ENCODE peak calls at places on chromosomes 12 and 14, in seven cellular contexts. S is H1, D is sigmoid colon, E is right lobe of liver, U is GM12878, C is A549, O is heart left ventricle. Z is an unnamed sample.

GRCh38 chr14:23066855-23067744 is 9.8 kb upstream of the CDH24 start:
- DNase-seq in S (no peak), D (no peak), E (no peak), U (no peak), C (no peak), O (no peak), Z (no peak)

GRCh38 chr14:81471062-81471461 is 62.6 kb downstream of the SEL1L start:
- DNase-seq in S (no peak), D (no peak), E (no peak), U (no peak), C (no peak), O (no peak), Z (no peak)

GRCh38 chr12:124007810-124008570 is 35.0 kb downstream of the ZNF664 start:
- DNase-seq in S (no peak), D (no peak), E (peak; percentile 86), U (no peak), C (no peak), O (no peak), Z (no peak)

GRCh38 chr14:102229739-102230092 is 75.2 kb downstream of the MOK start:
- DNase-seq in S (no peak), D (no peak), E (no peak), U (no peak), C (no peak), O (no peak), Z (no peak)

GRCh38 chr14:98173291-98173690 is 1098.7 kb downstream of the BCL11B start:
- DNase-seq in S (no peak), D (no peak), E (no peak), U (no peak), C (no peak), O (no peak), Z (no peak)

GRCh38 chr14:55976619-55977018 is 141.6 kb upstream of the PELI2 start:
- DNase-seq in S (no peak), D (no peak), E (no peak), U (no peak), C (no peak), O (no peak), Z (peak; percentile 8)

GRCh38 chr14:96861568-96862310 is 64.6 kb downstream of the VRK1 start:
- DNase-seq in S (no peak), D (no peak), E (no peak), U (no peak), C (no peak), O (no peak), Z (no peak)

GRCh38 chr12:13390921-13391320 is 194.4 kb downstream of the EMP1 start:
- DNase-seq in S (peak; percentile 26), D (no peak), E (no peak), U (no peak), C (no peak), O (no peak), Z (no peak)

GRCh38 chr14:74611672-74612345 is at the start of gene LTBP2:
- DNase-seq in S (no peak), D (no peak), E (no peak), U (no peak), C (no peak), O (no peak), Z (no peak)

GRCh38 chr14:101072945-101073597 is 169.5 kb upstream of the RTL1 start:
- DNase-seq in S (peak; percentile 59), D (peak; percentile 72), E (peak; percentile 39), U (no peak), C (peak; percentile 97), O (no peak), Z (peak; percentile 84)

GRCh38 chr14:59482471-59483331 is 1.5 kb downstream of the L3HYPDH start:
- DNase-seq in S (no peak), D (no peak), E (peak; percentile 52), U (no peak), C (peak; percentile 56), O (peak; percentile 39), Z (peak; percentile 12)

DNA sequence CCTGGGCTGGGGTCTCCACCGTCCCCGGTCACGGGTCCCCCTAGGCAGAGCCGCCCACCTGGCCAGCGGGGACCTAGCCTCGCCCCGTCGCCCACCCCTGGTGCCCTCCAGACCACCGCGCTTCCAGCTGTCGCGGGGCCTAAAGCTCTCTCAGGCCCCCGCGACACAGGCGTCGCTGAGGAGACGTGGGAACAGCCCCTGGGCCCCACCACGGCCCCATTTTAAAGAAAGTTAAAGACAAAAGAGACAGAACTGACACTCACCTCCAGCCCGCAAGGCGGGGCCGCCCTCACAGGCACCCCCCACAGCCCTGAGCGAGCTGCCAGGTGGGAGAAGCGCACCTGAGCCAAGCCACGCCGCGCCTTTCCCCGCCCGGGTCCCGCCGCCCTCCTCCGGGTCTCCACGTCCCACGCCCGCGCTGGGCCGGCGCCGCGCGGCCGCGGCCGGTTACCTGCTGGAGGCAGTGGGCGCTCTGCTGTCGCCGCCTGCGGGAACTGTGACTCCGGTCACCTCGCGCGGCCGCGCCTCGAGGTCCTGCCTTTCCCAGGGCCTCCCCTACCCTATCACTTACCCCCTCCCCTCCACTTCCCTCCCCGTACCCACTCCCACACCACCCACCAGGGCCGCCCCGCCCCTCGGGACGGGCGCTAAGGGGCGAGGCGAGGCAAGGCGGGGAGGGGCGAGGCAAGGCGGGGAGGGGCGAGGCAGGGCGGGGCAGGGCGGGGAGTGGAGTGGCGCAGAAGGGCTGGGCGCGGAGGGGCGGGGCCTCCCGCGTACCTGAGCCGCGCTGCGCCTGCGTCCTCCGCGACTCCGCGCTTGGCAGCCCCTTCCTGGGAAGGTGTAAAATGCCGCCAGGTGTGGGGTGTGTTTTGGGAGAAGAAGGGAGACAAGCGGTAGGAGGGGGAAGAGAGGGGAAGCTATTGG is 31.2 kb downstream of the TC2N start:
- DNase-seq in S (peak; percentile 92), D (peak; percentile 91), E (peak; percentile 51), U (no peak), C (peak; percentile 48), O (peak; percentile 39), Z (peak; percentile 95)
- TF ChIP-seq POLR2A in S (no peak), D (no peak), E (peak; percentile 44), U (no peak), C (no peak), O (no peak), Z (peak; percentile 71)

GRCh38 chr14:69616408-69616773 is 5.0 kb downstream of the SUSD6 start:
- DNase-seq in S (no peak), D (no peak), E (no peak), U (no peak), C (no peak), O (no peak), Z (no peak)

GRCh38 chr14:69617796-69618195 is 6.4 kb downstream of the SUSD6 start:
- DNase-seq in S (no peak), D (no peak), E (no peak), U (no peak), C (no peak), O (no peak), Z (no peak)

GRCh38 chr14:69614592-69614991 is 3.2 kb downstream of the SUSD6 start:
- DNase-seq in S (no peak), D (no peak), E (no peak), U (peak; percentile 84), C (no peak), O (peak; percentile 48), Z (no peak)

GRCh38 chr14:69613312-69614073 is 2.1 kb downstream of the SUSD6 start:
- DNase-seq in S (no peak), D (no peak), E (no peak), U (no peak), C (no peak), O (no peak), Z (no peak)

DNA sequence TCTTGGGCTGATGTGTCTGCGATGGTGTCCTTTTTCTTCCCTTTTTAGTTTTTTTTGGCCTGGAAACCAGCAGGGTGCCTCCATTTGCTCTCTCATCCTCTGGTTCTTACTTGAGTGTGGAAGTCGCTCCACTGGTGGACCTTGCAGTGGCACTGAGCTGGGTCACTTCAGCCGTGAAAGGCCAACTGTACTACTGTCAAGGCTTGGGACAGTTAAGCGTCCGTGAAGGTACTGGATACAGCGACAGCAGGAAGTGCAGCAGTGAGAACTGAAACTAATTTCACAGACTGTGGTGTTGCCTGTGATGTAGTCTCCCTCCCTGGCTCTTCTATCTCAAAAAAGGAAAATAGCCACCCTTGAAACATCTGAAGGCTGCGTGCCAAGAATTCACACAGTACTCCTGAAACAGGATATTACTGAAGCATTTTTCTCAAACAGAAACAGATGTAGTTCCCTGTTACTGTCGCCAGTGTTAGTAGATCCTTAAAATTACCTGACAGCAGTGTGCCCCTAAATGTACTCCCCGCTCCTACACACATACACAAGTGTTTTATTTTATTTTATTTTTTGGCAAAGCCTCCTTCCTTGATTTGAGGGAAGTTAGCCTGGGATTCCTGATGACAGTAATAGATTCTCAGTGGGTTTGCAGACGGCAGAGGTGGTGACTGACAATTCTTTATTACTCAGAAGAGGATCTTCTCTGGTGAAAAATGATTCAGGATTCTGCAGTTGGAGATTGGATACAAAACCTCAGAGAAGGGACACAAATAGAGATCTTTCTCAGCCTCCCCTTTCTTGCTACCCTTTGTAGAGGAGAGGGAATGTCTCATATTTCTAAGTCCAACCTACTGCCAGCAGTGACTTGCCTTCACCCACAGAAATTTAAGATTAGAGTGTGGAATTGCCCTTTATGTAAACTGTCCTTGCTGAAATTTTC is 4.3 kb downstream of the SUSD6 start:
- DNase-seq in S (no peak), D (peak; percentile 86), E (peak; percentile 65), U (peak; percentile 97), C (no peak), O (peak; percentile 63), Z (peak; percentile 65)
- H3K4me1 ChIP-seq in S (peaks cover under 1% of the 10 kb centered on the region), D (peaks cover 76% of the 10 kb centered on the region), E (peaks cover 45% of the 10 kb centered on the region), U (peaks cover 55% of the 10 kb centered on the region), C (peaks cover 12% of the 10 kb centered on the region), O (peaks cover 59% of the 10 kb centered on the region), Z (peaks cover 11% of the 10 kb centered on the region)

GRCh38 chr12:121793836-121794531 is 496 bp upstream of the RHOF start:
- DNase-seq in S (peak; percentile 98), D (peak; percentile 96), E (peak; percentile 92), U (peak; percentile 82), C (peak; percentile 88), O (peak; percentile 94), Z (peak; percentile 88)
- TF ChIP-seq POLR2A in S (no peak), D (no peak), E (peak; percentile 15), U (peak; percentile 73), C (no peak), O (no peak), Z (peak; percentile 37)

GRCh38 chr14:104693482-104694431 is 4.3 kb downstream of the INF2 start:
- DNase-seq in S (no peak), D (no peak), E (peak; percentile 91), U (no peak), C (no peak), O (no peak), Z (no peak)

GRCh38 chr14:104692939-104693315 is 3.5 kb downstream of the INF2 start:
- DNase-seq in S (no peak), D (no peak), E (no peak), U (no peak), C (no peak), O (no peak), Z (no peak)

GRCh38 chr14:104694991-104695659 is 5.7 kb downstream of the INF2 start:
- DNase-seq in S (no peak), D (no peak), E (no peak), U (no peak), C (no peak), O (peak; percentile 71), Z (no peak)

GRCh38 chr14:104695660-104696000 is 6.2 kb downstream of the INF2 start:
- DNase-seq in S (no peak), D (no peak), E (no peak), U (no peak), C (no peak), O (no peak), Z (no peak)

DNA sequence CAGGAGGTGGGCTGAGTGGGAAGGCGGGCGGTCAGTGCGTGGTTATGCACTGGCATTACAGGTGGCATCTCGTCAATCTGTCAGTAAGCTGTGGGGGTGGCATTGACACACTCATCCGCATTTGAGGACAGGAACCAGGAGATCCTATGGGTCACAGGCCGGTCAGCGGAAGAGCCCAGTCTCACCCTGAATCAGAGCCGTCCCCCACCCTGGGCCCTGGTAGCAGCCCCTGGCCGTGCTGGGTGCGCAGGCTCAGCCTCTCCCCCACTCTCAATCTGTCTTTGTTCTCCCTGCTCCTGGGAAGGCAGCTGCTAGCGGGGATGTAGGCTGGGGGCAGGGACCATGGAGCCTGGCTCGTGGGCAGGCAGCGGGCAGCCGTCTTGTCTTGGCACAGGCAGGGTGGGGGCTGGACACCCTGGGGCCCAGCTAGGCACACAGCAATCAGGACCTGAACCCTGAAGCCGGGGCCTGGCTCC is 5.1 kb downstream of the INF2 start:
- DNase-seq in S (no peak), D (no peak), E (peak; percentile 77), U (no peak), C (no peak), O (no peak), Z (no peak)
- H3K4me1 ChIP-seq in S (peaks cover 21% of the 10 kb centered on the region), D (peaks cover 96% of the 10 kb centered on the region), E (peaks cover 59% of the 10 kb centered on the region), U (peaks cover 22% of the 10 kb centered on the region), C (peaks cover 91% of the 10 kb centered on the region), O (peaks cover 75% of the 10 kb centered on the region), Z (peaks cover 12% of the 10 kb centered on the region)